ENCODE peak calls at places on chromosome 17, in four cellular contexts. Q is anterior cingulate cortex, F is endothelial cell, Y is nucleus accumbens. W is an unnamed sample.

GRCh38 chr17:27986805-27987684 is 55.4 kb upstream of the NLK start:
- DNase-seq in Y (no peak), Q (no peak), F (no peak), W (no peak)

GRCh38 chr17:31323551-31323950 is 2.1 kb upstream of the EVI2A start:
- DNase-seq in Q (no peak), Y (no peak), F (no peak), W (no peak)

GRCh38 chr17:47698749-47699535 is 5.0 kb downstream of the TBKBP1 start:
- DNase-seq in Y (peak), Q (peak), F (peak), W (peak)

GRCh38 chr17:261640-262039 is 80.2 kb upstream of the DOC2B start:
- DNase-seq in Y (no peak), Q (no peak), F (no peak), W (no peak)

GRCh38 chr17:75666959-75667790 is at the start of the genes RECQL5 and SAP30BP:
- DNase-seq in F (peak), Y (peak), Q (peak), W (peak)

GRCh38 chr17:82890926-82891678 is 51.3 kb upstream of the ZNF750 start:
- DNase-seq in Y (no peak), F (no peak), Q (no peak), W (no peak)

GRCh38 chr17:66172706-66173223 is 19.2 kb downstream of the CEP112 start:
- DNase-seq in F (no peak), Q (no peak), Y (no peak), W (no peak)

GRCh38 chr17:79781012-79781665 is 3.2 kb downstream of the CBX2 start:
- DNase-seq in F (no peak), Q (no peak), Y (no peak), W (no peak)

GRCh38 chr17:67443931-67444597 is 67.0 kb downstream of the PITPNC1 start:
- DNase-seq in F (no peak), Y (no peak), Q (no peak), W (no peak)

GRCh38 chr17:32494621-32495346 is 8.0 kb downstream of the CDK5R1 start:
- DNase-seq in Q (peak), Y (peak), F (no peak), W (no peak)

GRCh38 chr17:59154335-59154720 is 658 bp downstream of the SKA2 start:
- DNase-seq in F (peak), Q (peak), Y (peak), W (no peak)